ENCODE peak calls at places on chromosomes 1 and 21, in ten cellular contexts. I is OCI-LY7, C is cardiac fibroblast, E is omental fat pad, N is GM23338, Y is AG04450, B is K562, W is ascending aorta, M is IMR-90, X is HepG2. V is an unnamed sample.

GRCh38 chr1:85582687-85583354 is 2.3 kb downstream of the CCN1 start:
- DNase-seq in I (no peak), C (peak), E (no peak), N (peak), Y (no peak), B (no peak), W (no peak), M (peak), X (no peak), V (no peak)

GRCh38 chr21:29753216-29753615 is 186.6 kb downstream of the GRIK1 start:
- DNase-seq in I (no peak), C (no peak), E (no peak), N (no peak), Y (no peak), B (no peak), W (no peak), M (no peak), X (no peak), V (no peak)

GRCh38 chr1:162562452-162562828 is 918 bp downstream of the UAP1 start:
- DNase-seq in I (no peak), C (peak), E (no peak), N (no peak), Y (no peak), B (no peak), W (no peak), M (peak), X (peak), V (no peak)

GRCh38 chr21:38323721-38324591 is 67.2 kb downstream of the KCNJ15 start:
- DNase-seq in I (no peak), C (peak), E (no peak), N (peak), Y (peak), B (no peak), W (no peak), M (peak), X (no peak), V (no peak)

GRCh38 chr21:43578677-43579313 is 80.5 kb downstream of the HSF2BP start:
- DNase-seq in I (no peak), C (peak), E (no peak), N (no peak), Y (no peak), B (no peak), W (no peak), M (peak), X (no peak), V (no peak)

GRCh38 chr21:42092805-42093590 is 21.9 kb downstream of the UMODL1 start:
- DNase-seq in I (no peak), C (no peak), E (no peak), N (no peak), Y (no peak), B (no peak), W (no peak), M (no peak), X (no peak), V (no peak)

GRCh38 chr1:204357551-204357950 is 2.2 kb downstream of the PLEKHA6 start:
- DNase-seq in I (no peak), C (peak), E (no peak), N (peak), Y (no peak), B (peak), W (no peak), M (no peak), X (no peak), V (no peak)

GRCh38 chr1:169443923-169444322 is 16.6 kb upstream of the CCDC181 start:
- DNase-seq in I (no peak), C (no peak), E (no peak), N (no peak), Y (no peak), B (no peak), W (no peak), M (no peak), X (no peak), V (no peak)

GRCh38 chr1:218656301-218657037 is 311.3 kb downstream of the TGFB2 start:
- DNase-seq in I (no peak), C (peak), E (no peak), N (no peak), Y (no peak), B (no peak), W (no peak), M (no peak), X (no peak), V (no peak)

GRCh38 chr1:203320546-203321272 is 15.4 kb downstream of the BTG2 start:
- DNase-seq in I (peak), C (peak), E (no peak), N (peak), Y (no peak), B (peak), W (peak), M (peak), X (no peak), V (peak)

GRCh38 chr1:119966020-119966419 is 69.7 kb upstream of the ADAM30 start:
- DNase-seq in I (no peak), C (peak), E (no peak), N (no peak), Y (peak), B (no peak), W (no peak), M (peak), X (no peak), V (no peak)

GRCh38 chr1:78722521-78722920 is 72.9 kb downstream of the IFI44 start:
- DNase-seq in I (no peak), C (no peak), E (no peak), N (no peak), Y (no peak), B (no peak), W (no peak), M (no peak), X (no peak), V (no peak)

GRCh38 chr1:161198206-161198876 is 513 bp downstream of the ADAMTS4 start:
- DNase-seq in I (no peak), C (peak), E (no peak), N (peak), Y (no peak), B (no peak), W (no peak), M (no peak), X (peak), V (no peak)

GRCh38 chr1:3430406-3430805 is 24.1 kb upstream of the ARHGEF16 start:
- DNase-seq in I (no peak), C (no peak), E (no peak), N (no peak), Y (no peak), B (no peak), W (no peak), M (no peak), X (no peak), V (no peak)

GRCh38 chr1:162987866-162988265 is 81.3 kb upstream of the RGS4 start:
- DNase-seq in I (no peak), C (no peak), E (no peak), N (no peak), Y (no peak), B (no peak), W (no peak), M (peak), X (no peak), V (no peak)

GRCh38 chr1:169325117-169325516 is 42.5 kb downstream of the NME7 start:
- DNase-seq in I (no peak), C (no peak), E (no peak), N (peak), Y (no peak), B (no peak), W (no peak), M (no peak), X (no peak), V (no peak)

GRCh38 chr21:14773777-14774345 is 227.7 kb upstream of the SAMSN1 start:
- DNase-seq in I (peak), C (peak), E (peak), N (peak), Y (no peak), B (peak), W (no peak), M (no peak), X (peak), V (peak)

GRCh38 chr1:100340494-100340893 is 11.8 kb upstream of the CDC14A start:
- DNase-seq in I (no peak), C (no peak), E (no peak), N (no peak), Y (no peak), B (peak), W (no peak), M (no peak), X (no peak), V (no peak)

GRCh38 chr1:61334718-61335589 is 252.6 kb downstream of the NFIA start:
- DNase-seq in I (no peak), C (peak), E (peak), N (no peak), Y (no peak), B (no peak), W (no peak), M (no peak), X (no peak), V (no peak)

GRCh38 chr1:199898654-199899053 is 128.9 kb upstream of the NR5A2 start:
- DNase-seq in I (no peak), C (no peak), E (no peak), N (no peak), Y (no peak), B (no peak), W (no peak), M (peak), X (no peak), V (no peak)

GRCh38 chr1:91787946-91788345 is 98.0 kb downstream of the TGFBR3 start:
- DNase-seq in I (no peak), C (no peak), E (no peak), N (no peak), Y (no peak), B (no peak), W (no peak), M (no peak), X (no peak), V (no peak)

GRCh38 chr1:205370780-205371179 is 14.1 kb upstream of the KLHDC8A start:
- DNase-seq in I (no peak), C (no peak), E (no peak), N (no peak), Y (no peak), B (no peak), W (no peak), M (no peak), X (no peak), V (no peak)

GRCh38 chr21:43191521-43191920 is 22.7 kb downstream of the CRYAA start:
- DNase-seq in I (no peak), C (no peak), E (no peak), N (no peak), Y (no peak), B (no peak), W (no peak), M (no peak), X (no peak), V (no peak)

GRCh38 chr1:43653339-43653738 is 3.4 kb downstream of the KDM4A start:
- DNase-seq in I (peak), C (peak), E (no peak), N (peak), Y (no peak), B (no peak), W (no peak), M (peak), X (no peak), V (no peak)

GRCh38 chr1:230368871-230369270 is 57.3 kb downstream of the PGBD5 start:
- DNase-seq in I (no peak), C (no peak), E (no peak), N (no peak), Y (no peak), B (no peak), W (no peak), M (no peak), X (no peak), V (no peak)

GRCh38 chr1:230368363-230368762 is 57.8 kb downstream of the PGBD5 start:
- DNase-seq in I (no peak), C (no peak), E (no peak), N (no peak), Y (no peak), B (no peak), W (no peak), M (no peak), X (no peak), V (no peak)

GRCh38 chr1:230366504-230366915 is 59.6 kb downstream of the PGBD5 start:
- DNase-seq in I (no peak), C (no peak), E (no peak), N (no peak), Y (no peak), B (no peak), W (no peak), M (no peak), X (no peak), V (no peak)

GRCh38 chr1:230362949-230363348 is 63.2 kb downstream of the PGBD5 start:
- DNase-seq in I (no peak), C (no peak), E (no peak), N (no peak), Y (no peak), B (no peak), W (no peak), M (no peak), X (no peak), V (no peak)

DNA sequence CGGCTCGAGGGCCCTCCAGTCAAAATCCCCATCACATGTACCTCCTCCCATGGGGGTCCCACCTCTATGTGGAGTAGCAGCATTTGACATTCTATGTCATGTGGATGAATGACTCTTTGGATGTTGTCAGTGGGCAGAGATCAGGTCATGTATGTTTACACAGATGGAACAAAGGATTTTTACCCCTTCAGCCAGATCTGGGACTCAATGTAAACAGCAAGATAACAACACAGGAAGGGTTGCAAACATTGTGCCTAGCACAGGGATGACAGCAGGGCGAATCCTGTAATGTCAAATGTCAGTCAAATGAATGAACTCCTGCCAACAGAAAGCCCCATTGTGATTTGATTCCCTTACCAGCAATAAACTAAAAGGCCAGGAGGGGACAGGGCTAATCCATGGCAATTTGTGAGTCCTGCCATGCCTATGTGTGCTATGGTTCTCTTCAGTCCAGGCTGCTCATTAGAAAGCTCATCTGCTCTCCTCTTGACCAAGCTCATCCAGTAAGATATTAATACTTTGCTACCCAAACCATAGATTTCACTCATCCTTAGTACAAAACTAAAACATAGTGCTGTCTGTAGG is 60.3 kb downstream of the PGBD5 start:
- DNase-seq in I (no peak), C (no peak), E (no peak), N (peak), Y (no peak), B (no peak), W (no peak), M (no peak), X (peak), V (no peak)
- TF ChIP-seq CTCF in I (peak), C (peak), E (no peak), N (no peak), Y (no peak), B (no peak), W (no peak), M (no peak), X (no peak), V (no peak)

GRCh38 chr1:59574085-59574484 is 240.7 kb upstream of the HOOK1 start:
- DNase-seq in I (no peak), C (peak), E (no peak), N (no peak), Y (peak), B (no peak), W (no peak), M (peak), X (no peak), V (no peak)
- TF ChIP-seq CTCF in I (no peak), C (no peak), E (no peak), N (no peak), Y (no peak), B (no peak), W (no peak), M (no peak), X (no peak), V (no peak)

DNA sequence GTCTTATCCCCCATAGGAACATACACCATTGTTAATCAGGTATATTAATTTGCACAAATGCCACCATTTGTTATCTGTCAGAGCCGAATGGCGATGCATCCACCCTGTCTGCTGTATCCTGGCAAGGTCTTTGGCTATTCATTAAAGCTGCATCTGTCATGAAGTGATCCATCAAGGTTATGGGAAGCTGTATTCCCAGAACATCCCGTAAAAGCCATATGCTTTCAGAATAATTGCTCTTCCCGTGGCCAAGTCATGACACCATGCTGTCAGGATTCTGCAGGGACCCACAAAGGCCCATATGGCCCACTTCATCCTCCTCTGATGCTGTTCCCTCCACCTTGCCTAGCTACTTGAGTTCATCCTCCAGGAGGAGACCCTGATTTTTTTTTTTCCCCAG is 103.9 kb downstream of the RAVER2 start:
- DNase-seq in I (no peak), C (no peak), E (no peak), N (no peak), Y (no peak), B (no peak), W (no peak), M (no peak), X (no peak), V (no peak)
- TF ChIP-seq CTCF in I (no peak), C (no peak), E (no peak), N (no peak), Y (no peak), B (no peak), W (no peak), M (no peak), X (no peak), V (no peak)

GRCh38 chr1:211610779-211611556 is 32.0 kb upstream of the SLC30A1 start:
- DNase-seq in I (no peak), C (peak), E (no peak), N (no peak), Y (no peak), B (no peak), W (no peak), M (peak), X (peak), V (no peak)

GRCh38 chr1:211613108-211613947 is 34.4 kb upstream of the SLC30A1 start:
- DNase-seq in I (no peak), C (peak), E (peak), N (peak), Y (peak), B (peak), W (peak), M (peak), X (peak), V (no peak)

GRCh38 chr1:211613951-211614350 is 35.0 kb upstream of the SLC30A1 start:
- DNase-seq in I (no peak), C (no peak), E (no peak), N (no peak), Y (no peak), B (no peak), W (no peak), M (no peak), X (no peak), V (no peak)

GRCh38 chr1:211612786-211613107 is 33.8 kb upstream of the SLC30A1 start:
- DNase-seq in I (no peak), C (no peak), E (no peak), N (no peak), Y (no peak), B (no peak), W (no peak), M (no peak), X (no peak), V (no peak)

GRCh38 chr1:211611818-211612217 is 32.9 kb upstream of the SLC30A1 start:
- DNase-seq in I (no peak), C (no peak), E (no peak), N (no peak), Y (no peak), B (no peak), W (no peak), M (no peak), X (no peak), V (no peak)
- TF ChIP-seq CTCF in I (no peak), C (no peak), E (no peak), N (no peak), Y (no peak), B (no peak), W (no peak), M (no peak), X (no peak), V (no peak)

DNA sequence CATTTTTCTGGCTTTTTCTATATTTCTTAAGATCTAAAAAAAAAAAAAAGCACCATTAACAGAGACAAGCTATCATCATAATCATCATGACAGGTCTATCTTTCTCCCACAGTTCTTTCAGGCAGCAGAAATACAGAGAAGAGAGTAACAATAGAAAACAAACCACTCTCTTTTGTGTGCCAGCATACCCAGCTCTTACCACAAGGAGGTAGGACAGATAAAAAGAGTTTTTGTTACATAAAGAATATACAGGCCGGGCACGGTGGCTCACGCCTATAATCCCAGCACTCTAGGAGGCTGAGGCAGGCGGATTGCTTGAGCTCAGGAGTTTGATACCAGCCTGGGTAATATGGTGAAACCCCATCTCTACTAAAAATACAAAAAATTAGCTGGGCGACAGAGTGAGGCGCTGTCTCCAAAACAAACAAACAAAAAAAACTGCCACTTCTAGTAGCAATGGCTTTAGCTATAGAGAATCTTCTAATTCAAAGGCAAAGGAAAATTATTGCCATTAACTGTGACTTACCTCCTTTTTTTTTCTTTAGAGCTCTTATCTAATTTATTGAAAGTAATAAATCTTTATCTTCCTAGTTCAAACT is 39.7 kb downstream of the ANKRD13C start:
- DNase-seq in I (no peak), C (no peak), E (no peak), N (peak), Y (no peak), B (no peak), W (no peak), M (no peak), X (no peak), V (no peak)
- TF ChIP-seq CTCF in I (no peak), C (no peak), E (no peak), N (peak), Y (no peak), B (no peak), W (no peak), M (no peak), X (no peak), V (no peak)

DNA sequence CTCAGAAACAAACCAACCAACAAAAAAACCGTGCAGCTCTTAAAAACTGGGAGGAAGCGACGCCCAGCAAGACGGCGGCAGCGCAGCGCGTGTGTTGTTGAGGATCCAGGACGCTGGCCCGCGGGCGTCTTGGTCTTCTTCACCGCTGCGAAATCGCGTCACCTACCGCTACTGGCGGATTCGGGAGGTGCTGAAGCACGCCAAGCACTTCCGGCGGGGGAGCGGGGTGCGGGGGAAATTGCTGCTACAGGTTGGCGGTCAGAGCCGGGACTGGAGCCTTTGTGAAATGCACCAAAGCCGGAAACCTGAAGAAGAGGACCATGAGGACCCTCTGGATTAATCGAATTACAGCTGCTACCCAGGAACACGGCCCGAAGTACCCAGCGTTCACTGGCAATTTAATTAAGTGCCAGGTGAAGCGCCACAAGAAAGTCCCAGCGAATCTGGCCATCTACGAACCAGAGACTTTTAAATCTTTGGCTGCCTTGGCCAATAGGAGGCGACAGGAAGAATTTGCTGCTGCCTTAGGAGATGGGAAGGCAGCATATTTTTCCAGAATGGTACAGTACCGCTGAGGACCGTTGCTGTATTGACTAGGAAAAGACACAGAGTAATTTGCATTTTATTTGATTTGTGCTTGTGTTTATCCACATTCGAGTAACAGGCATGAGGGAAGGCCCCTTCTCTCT is 11.9 kb upstream of the RIPPLY3 start:
- DNase-seq in I (no peak), C (no peak), E (no peak), N (peak), Y (no peak), B (no peak), W (no peak), M (no peak), X (no peak), V (no peak)
- TF ChIP-seq CTCF in I (peak), C (no peak), E (no peak), N (peak), Y (no peak), B (no peak), W (no peak), M (peak), X (peak), V (no peak)

GRCh38 chr1:201826830-201827229 is 2.1 kb upstream of the IPO9 start:
- DNase-seq in I (no peak), C (peak), E (no peak), N (peak), Y (no peak), B (no peak), W (no peak), M (peak), X (no peak), V (no peak)
- TF ChIP-seq CTCF in I (no peak), C (no peak), E (no peak), N (no peak), Y (peak), B (no peak), W (no peak), M (no peak), X (no peak), V (no peak)

GRCh38 chr1:183898001-183898396 is 93.1 kb downstream of the RGL1 start:
- DNase-seq in I (no peak), C (no peak), E (no peak), N (no peak), Y (no peak), B (no peak), W (no peak), M (no peak), X (no peak), V (no peak)
- TF ChIP-seq CTCF in I (no peak), C (no peak), E (no peak), N (no peak), Y (no peak), B (no peak), W (no peak), M (no peak), X (no peak), V (no peak)

V was measured in activated B cell treated with CpG ODN at 0.5 μM for 24 hours.